ENCODE peak calls at places on chromosome 12, in five cellular contexts. U is fibroblast of lung, K is HCT116, G is GM23248, B is endothelial cell of umbilical vein. X is an unnamed sample. For H3K9me3, the result is how much of the 10 kb centered on the place peaks cover.

GRCh38 chr12:39443704-39444234 is 849 bp upstream of the KIF21A start:
- DNase-seq in U (peak), K (no peak), G (peak), B (no peak), X (no peak)

GRCh38 chr12:65911321-65911720 is 87.0 kb downstream of the HMGA2 start:
- DNase-seq in U (peak), K (no peak), G (peak), B (peak), X (no peak)

GRCh38 chr12:49568442-49568776 is 467 bp upstream of the MCRS1 start:
- DNase-seq in U (no peak), K (no peak), G (no peak), B (no peak), X (no peak)

GRCh38 chr12:77325505-77325904 is 260.1 kb upstream of the E2F7 start:
- DNase-seq in U (no peak), K (no peak), G (peak), B (no peak), X (no peak)

GRCh38 chr12:31517994-31518393 is 72.9 kb downstream of the DENND5B start:
- DNase-seq in U (peak), K (no peak), G (peak), B (peak), X (no peak)

GRCh38 chr12:57270966-57271470 is 20.0 kb upstream of the STAC3 start:
- DNase-seq in U (no peak), K (no peak), G (no peak), B (peak), X (no peak)

GRCh38 chr12:89965993-89966392 is 257.4 kb upstream of the ATP2B1 start:
- DNase-seq in U (no peak), K (no peak), G (no peak), B (no peak), X (no peak)

GRCh38 chr12:48999371-49000131 is at the start of gene DDN:
- DNase-seq in U (peak), K (peak), G (peak), B (no peak), X (peak)

GRCh38 chr12:90816353-90817089 is 138.5 kb downstream of the CCER1 start:
- DNase-seq in U (peak), K (no peak), G (peak), B (peak), X (no peak)

GRCh38 chr12:32115404-32116104 is 8.9 kb downstream of the BICD1 start:
- DNase-seq in U (peak), K (peak), G (peak), B (peak), X (no peak)

GRCh38 chr12:109475121-109475520 is 2.0 kb downstream of the KCTD10 start:
- DNase-seq in U (no peak), K (no peak), G (no peak), B (no peak), X (no peak)

GRCh38 chr12:109477963-109478315 is 505 bp downstream of the UBE3B start:
- DNase-seq in U (no peak), K (no peak), G (no peak), B (no peak), X (no peak)

GRCh38 chr12:109477185-109477962 is at the start of the genes KCTD10 and UBE3B:
- DNase-seq in U (peak), K (peak), G (peak), B (peak), X (peak)

GRCh38 chr12:109476807-109477184 is 304 bp downstream of the KCTD10 start:
- DNase-seq in U (peak), K (no peak), G (peak), B (no peak), X (no peak)

GRCh38 chr12:109475993-109476806 is 900 bp downstream of the KCTD10 start:
- DNase-seq in U (peak), K (no peak), G (peak), B (no peak), X (no peak)
- H3K27ac ChIP-seq in U (peak), K (peak), G (peak), B (peak), X (peak)

DNA sequence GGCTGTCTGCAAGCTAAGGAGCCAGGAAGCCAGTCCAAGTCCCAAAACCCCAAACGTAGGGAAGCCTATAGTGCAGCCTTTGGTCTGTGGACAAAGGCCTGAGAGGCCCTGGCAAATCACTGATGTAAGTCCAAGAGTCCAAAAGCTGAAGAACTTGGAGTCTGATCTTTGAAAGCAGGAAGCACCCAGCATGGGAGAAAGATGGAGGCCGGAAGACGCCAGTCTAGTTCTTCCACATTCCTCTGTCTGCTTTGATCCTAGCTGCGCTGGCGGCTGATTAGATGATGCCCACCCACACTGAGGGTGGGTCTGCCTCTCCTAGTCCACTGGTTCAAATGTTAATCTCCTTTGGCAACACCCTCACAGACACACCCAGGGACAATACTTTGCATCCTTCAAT is 58.5 kb downstream of the CAPS2 start:
- DNase-seq in U (no peak), K (no peak), G (no peak), B (no peak), X (no peak)
- H3K4me3 ChIP-seq in U (no peak), K (no peak), G (no peak), B (no peak), X (no peak)

GRCh38 chr12:38222011-38222410 is 94.6 kb upstream of the ALG10B start:
- DNase-seq in U (no peak), K (no peak), G (no peak), B (no peak), X (no peak)
- H3K9me3 ChIP-seq in U (under half), K (under half), G (under half), B (under half), X (under half)

DNA sequence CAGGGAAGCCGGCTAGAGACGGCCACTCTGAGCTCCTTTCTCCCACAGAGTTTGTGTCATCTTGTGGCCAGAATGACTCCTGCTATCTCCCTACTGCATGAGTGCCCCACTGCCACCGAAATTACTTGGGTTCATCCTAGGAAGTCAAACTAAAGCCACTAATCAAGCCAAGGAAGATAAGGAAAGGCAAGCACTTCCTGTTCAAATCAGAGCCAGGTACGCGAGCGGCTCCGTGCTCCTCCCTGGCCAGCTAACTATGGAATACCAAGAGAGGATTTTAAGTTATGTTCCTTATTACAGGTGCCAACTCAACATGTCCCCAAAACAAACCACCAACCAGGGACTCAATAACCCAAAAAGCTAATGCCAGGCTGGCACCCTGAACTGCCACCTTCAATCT is 15.9 kb upstream of the RAB35 start:
- DNase-seq in U (no peak), K (no peak), G (no peak), B (no peak), X (no peak)
- H3K27ac ChIP-seq in U (no peak), K (no peak), G (no peak), B (no peak), X (no peak)

GRCh38 chr12:45354399-45354798 is 138.5 kb downstream of the ANO6 start:
- DNase-seq in U (no peak), K (no peak), G (no peak), B (no peak), X (no peak)
- H3K4me3 ChIP-seq in U (no peak), K (no peak), G (no peak), B (no peak), X (no peak)

GRCh38 chr12:128459067-128459466 is 192.1 kb downstream of the TMEM132C start:
- DNase-seq in U (no peak), K (no peak), G (no peak), B (no peak), X (no peak)
- H3K9me3 ChIP-seq in U (under half), K (under half), G (under half), B (under half), X (under half)

X was measured in CD8-positive, alpha-beta memory T cell.